ENCODE peak calls at places on chromosomes 3 and 15, in nine cellular contexts. I is RKO; A is stimulated activated CD4-positive, alpha-beta T cell treated with anti-CD3 and anti-CD28 coated beads, Interleukin-1b, Interleukin-23, amount 100 ng/mL, for 4 hours; E is activated T-helper 9 cell treated with anti-CD3 and anti-CD28 coated beads, Interleukin-2, amount 50 U/mL, for 16 hours; R is mucosa of descending colon; X is ELR; W is stimulated activated CD8-positive, alpha-beta memory T cell treated with anti-CD3 and anti-CD28 coated beads, Interleukin-15, amount 100 ng/mL, for 4 hours; V is lung; D is vagina. Z is an unnamed sample.

GRCh38 chr3:120432105-120432860 is 18.5 kb downstream of the FSTL1 start:
- DNase-seq in I (no peak), A (no peak), E (no peak), R (no peak), X (peak; percentile 13), W (no peak), V (no peak), D (peak; percentile 32), Z (no peak)

GRCh38 chr3:65356331-65357286 is 668.8 kb upstream of the ADAMTS9 start:
- DNase-seq in I (no peak), A (no peak), E (no peak), R (no peak), X (peak; percentile 17), W (no peak), V (no peak), D (no peak), Z (no peak)

GRCh38 chr15:76439542-76439941 is 103.0 kb downstream of the ISL2 start:
- DNase-seq in I (no peak), A (no peak), E (no peak), R (no peak), X (no peak), W (no peak), V (peak; percentile 37), D (no peak), Z (no peak)

GRCh38 chr15:81751321-81751720 is 294.5 kb downstream of the MEX3B start:
- DNase-seq in I (no peak), A (no peak), E (no peak), R (no peak), X (no peak), W (no peak), V (no peak), D (no peak), Z (no peak)

GRCh38 chr3:115921711-115922110 is 298.4 kb downstream of the GAP43 start:
- DNase-seq in I (no peak), A (no peak), E (no peak), R (no peak), X (no peak), W (no peak), V (no peak), D (no peak), Z (no peak)

GRCh38 chr3:141241248-141242034 is 9.8 kb downstream of the PXYLP1 start:
- DNase-seq in I (no peak), A (no peak), E (no peak), R (no peak), X (no peak), W (no peak), V (no peak), D (peak; percentile 75), Z (no peak)

GRCh38 chr3:9302425-9303181 is 53.2 kb upstream of the SRGAP3 start:
- DNase-seq in I (peak; percentile 73), A (peak; percentile 77), E (peak; percentile 61), R (peak; percentile 86), X (peak; percentile 81), W (peak; percentile 37), V (peak; percentile 78), D (no peak), Z (peak; percentile 17)

GRCh38 chr15:58486564-58486963 is 54.8 kb downstream of the LIPC start:
- DNase-seq in I (no peak), A (no peak), E (no peak), R (no peak), X (no peak), W (no peak), V (no peak), D (no peak), Z (no peak)

GRCh38 chr3:155744626-155745324 is at the start of gene PLCH1:
- DNase-seq in I (peak; percentile 82), A (peak; percentile 32), E (peak; percentile 20), R (peak; percentile 86), X (peak; percentile 69), W (peak; percentile 1), V (peak; percentile 77), D (no peak), Z (peak; percentile 8)

GRCh38 chr3:64460877-64461276 is 226.9 kb downstream of the ADAMTS9 start:
- DNase-seq in I (no peak), A (no peak), E (no peak), R (no peak), X (peak; percentile 93), W (no peak), V (no peak), D (no peak), Z (no peak)

GRCh38 chr15:75309711-75310110 is 26.2 kb upstream of the COMMD4 start:
- DNase-seq in I (no peak), A (no peak), E (no peak), R (no peak), X (no peak), W (no peak), V (no peak), D (no peak), Z (no peak)

GRCh38 chr3:52093751-52094525 is 37.6 kb upstream of the DUSP7 start:
- DNase-seq in I (no peak), A (no peak), E (no peak), R (no peak), X (peak; percentile 81), W (no peak), V (no peak), D (no peak), Z (no peak)

GRCh38 chr3:171481011-171481410 is 20.8 kb upstream of the TNIK start:
- DNase-seq in I (no peak), A (no peak), E (no peak), R (no peak), X (no peak), W (no peak), V (no peak), D (no peak), Z (no peak)

GRCh38 chr3:127942613-127943012 is 27.6 kb downstream of the KBTBD12 start:
- DNase-seq in I (no peak), A (no peak), E (no peak), R (no peak), X (no peak), W (no peak), V (no peak), D (no peak), Z (no peak)

GRCh38 chr3:196080517-196080841 is 1.4 kb downstream of the TFRC start:
- DNase-seq in I (peak; percentile 32), A (no peak), E (no peak), R (peak; percentile 70), X (peak; percentile 13), W (no peak), V (no peak), D (no peak), Z (no peak)

GRCh38 chr15:39192376-39192775 is 388.5 kb upstream of the THBS1 start:
- DNase-seq in I (no peak), A (no peak), E (no peak), R (no peak), X (no peak), W (no peak), V (no peak), D (no peak), Z (no peak)

GRCh38 chr15:41286665-41287333 is 45.6 kb downstream of the OIP5 start:
- DNase-seq in I (peak; percentile 67), A (no peak), E (no peak), R (no peak), X (peak; percentile 75), W (no peak), V (no peak), D (no peak), Z (no peak)

GRCh38 chr3:63325386-63325785 is 47.3 kb downstream of the SYNPR start:
- DNase-seq in I (no peak), A (no peak), E (no peak), R (no peak), X (no peak), W (no peak), V (no peak), D (no peak), Z (no peak)

GRCh38 chr3:99696497-99696896 is 58.1 kb downstream of the COL8A1 start:
- DNase-seq in I (no peak), A (no peak), E (no peak), R (no peak), X (no peak), W (no peak), V (no peak), D (no peak), Z (no peak)

GRCh38 chr3:129039271-129040038 is 21.1 kb upstream of the GP9 start:
- DNase-seq in I (no peak), A (no peak), E (no peak), R (no peak), X (no peak), W (no peak), V (no peak), D (no peak), Z (no peak)

GRCh38 chr3:175224051-175224450 is 364.9 kb downstream of the NAALADL2 start:
- DNase-seq in I (no peak), A (no peak), E (no peak), R (no peak), X (no peak), W (no peak), V (no peak), D (no peak), Z (no peak)

GRCh38 chr3:64138656-64139375 is 86.5 kb downstream of the PRICKLE2 start:
- DNase-seq in I (no peak), A (no peak), E (no peak), R (no peak), X (no peak), W (no peak), V (no peak), D (no peak), Z (no peak)

Z was measured in activated gamma-delta T cell.